ENCODE peak calls at places on chromosomes 6 and 20, in four cellular contexts. G, T, A and Q are unnamed samples.

GRCh38 chr6:45661667-45662066 is 283.9 kb upstream of the SUPT3H start:
- DNase-seq in T (no peak), A (no peak), G (no peak), Q (no peak)

GRCh38 chr6:2132911-2133310 is 112.5 kb downstream of the GMDS start:
- DNase-seq in A (no peak), G (no peak), T (no peak), Q (no peak)

GRCh38 chr6:4074478-4075235 is 4.3 kb downstream of the FAM217A start:
- DNase-seq in T (no peak), G (no peak), A (no peak), Q (no peak)

GRCh38 chr6:20946037-20946436 is 411.8 kb downstream of the CDKAL1 start:
- DNase-seq in T (peak), A (peak), G (no peak), Q (no peak)

GRCh38 chr6:68634503-68635411 is at the start of gene ADGRB3:
- DNase-seq in A (no peak), G (peak), T (peak), Q (peak)

GRCh38 chr20:25273046-25273445 is 25.2 kb downstream of the PYGB start:
- DNase-seq in T (no peak), A (no peak), G (no peak), Q (no peak)

GRCh38 chr6:34583461-34583860 is 27.3 kb upstream of the SPDEF start:
- DNase-seq in G (no peak), T (no peak), A (no peak), Q (no peak)

GRCh38 chr6:44327096-44327495 is 13.9 kb upstream of the AARS2 start:
- DNase-seq in T (no peak), G (no peak), A (no peak), Q (no peak)

GRCh38 chr6:159943101-159943632 is 25.7 kb upstream of the IGF2R start:
- DNase-seq in G (no peak), A (no peak), T (peak), Q (no peak)

GRCh38 chr6:11139051-11139960 is 27.8 kb upstream of the ERVFRD-1 start:
- DNase-seq in T (no peak), G (no peak), A (no peak), Q (no peak)

GRCh38 chr6:109241199-109241598 is 141.1 kb downstream of the CD164 start:
- DNase-seq in T (no peak), G (no peak), A (no peak), Q (no peak)

GRCh38 chr6:169859401-169859977 is 108.1 kb downstream of the ERMARD start:
- DNase-seq in G (no peak), T (no peak), A (no peak), Q (no peak)

GRCh38 chr6:125099211-125100017 is 54.2 kb upstream of the TPD52L1 start:
- DNase-seq in A (no peak), T (no peak), G (peak), Q (peak)

GRCh38 chr6:15621203-15622044 is 41.4 kb downstream of the DTNBP1 start:
- DNase-seq in G (peak), T (no peak), A (peak), Q (no peak)

GRCh38 chr6:151445482-151445881 is 6.4 kb downstream of the RMND1 start:
- DNase-seq in G (no peak), T (no peak), A (no peak), Q (no peak)

GRCh38 chr6:135180458-135181332 is at the start of gene MYB:
- DNase-seq in A (no peak), G (peak), T (no peak), Q (peak)

GRCh38 chr6:13638626-13639025 is 23.5 kb downstream of the NOL7 start:
- DNase-seq in G (no peak), T (no peak), A (no peak), Q (no peak)

GRCh38 chr20:61134286-61135035 is 117.6 kb upstream of the CDH4 start:
- DNase-seq in T (no peak), G (no peak), A (no peak), Q (no peak)

GRCh38 chr6:7219310-7219709 is 93.7 kb downstream of the SSR1 start:
- DNase-seq in T (peak), G (peak), A (no peak), Q (no peak)

GRCh38 chr20:57759724-57760123 is 49.9 kb upstream of the PMEPA1 start:
- DNase-seq in T (no peak), A (no peak), G (no peak), Q (no peak)
- TF ChIP-seq FOXM1 in T (no peak), A (no peak), G (no peak), Q (no peak)

GRCh38 chr6:157941101-157941863 is 40.4 kb upstream of the SYNJ2 start:
- DNase-seq in T (no peak), G (no peak), A (no peak), Q (no peak)
- TF ChIP-seq BHLHE40 in T (no peak), G (no peak), A (no peak), Q (no peak)

DNA sequence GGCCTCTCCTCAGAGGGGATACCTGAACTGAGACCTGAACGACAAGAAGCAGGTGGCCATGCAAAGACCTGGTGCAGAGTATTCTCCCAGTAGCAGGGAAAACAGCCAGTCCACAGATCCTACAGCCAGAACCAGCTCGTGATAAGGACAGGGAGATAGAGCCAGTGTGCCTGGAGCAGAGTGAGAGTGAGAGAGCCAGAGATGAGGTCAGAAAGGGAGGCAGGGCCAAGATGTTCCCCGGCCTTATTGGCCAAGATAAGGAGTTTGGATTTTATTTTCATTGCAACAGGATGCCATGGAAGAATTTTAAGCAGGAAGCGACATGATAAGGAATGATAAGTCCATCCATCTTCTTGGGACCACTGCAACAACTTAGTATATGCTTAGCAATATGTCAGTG is 111.8 kb downstream of the UBE3D start:
- DNase-seq in A (no peak), G (peak), T (no peak), Q (no peak)
- TF ChIP-seq SP1 in A (no peak), G (no peak), T (no peak), Q (no peak)

DNA sequence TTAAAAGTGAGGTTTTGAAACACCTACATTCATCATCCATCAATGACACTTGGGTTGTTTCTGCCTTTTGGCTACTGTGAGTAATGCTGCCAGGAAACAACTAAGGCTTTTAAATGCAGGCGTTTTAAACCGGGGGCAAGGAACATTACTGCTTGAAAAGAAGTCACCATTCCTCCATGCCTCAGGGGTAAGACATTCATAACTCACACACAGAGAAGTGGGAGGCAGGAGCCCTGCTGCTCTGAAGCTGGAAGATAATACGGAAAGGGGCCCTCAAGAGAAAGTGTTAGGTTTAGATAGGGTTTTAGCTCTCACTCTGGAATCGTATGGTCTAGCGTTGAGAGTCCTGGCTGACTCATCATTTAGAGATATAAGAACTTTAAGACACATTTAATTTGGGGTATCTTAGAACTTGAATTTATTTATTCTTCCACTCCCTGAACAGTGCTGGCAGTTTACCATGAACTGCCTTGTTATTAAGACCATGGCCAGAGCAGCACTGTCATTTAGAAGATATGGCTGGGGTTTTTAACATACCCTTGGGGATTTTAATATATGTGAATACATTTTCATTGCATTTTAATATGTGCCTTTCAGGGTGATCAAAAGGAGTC is 1.8 kb downstream of the TUBB1 start:
- DNase-seq in G (peak), A (no peak), T (no peak), Q (no peak)
- TF ChIP-seq FOXM1 in G (no peak), A (no peak), T (no peak), Q (no peak)